ENCODE peak calls at places on chromosome 2, in four cellular contexts. U is kidney epithelial cell, Z is right atrium auricular region, D is HTR-8/SVneo. Y is an unnamed sample.

GRCh38 chr2:52536929-52537460 is 1230.6 kb upstream of the CHAC2 start:
- DNase-seq in Z (no peak), U (no peak), D (no peak), Y (no peak)

GRCh38 chr2:72985891-72986683 is 68.8 kb downstream of the EMX1 start:
- DNase-seq in U (no peak), D (no peak), Z (no peak), Y (no peak)

GRCh38 chr2:102009557-102009956 is 17.8 kb downstream of the IL1R2 start:
- DNase-seq in Z (no peak), D (no peak), U (no peak), Y (no peak)

GRCh38 chr2:112093216-112093615 is 38.1 kb downstream of the TMEM87B start:
- DNase-seq in U (no peak), Z (no peak), D (no peak), Y (no peak)

GRCh38 chr2:239558661-239559060 is 157.8 kb upstream of the HDAC4 start:
- DNase-seq in D (no peak), U (no peak), Z (no peak), Y (no peak)

GRCh38 chr2:7530001-7530400 is 612.8 kb downstream of the RNF144A start:
- DNase-seq in Z (no peak), U (no peak), D (no peak), Y (no peak)

GRCh38 chr2:164739966-164740365 is 101.7 kb downstream of the COBLL1 start:
- DNase-seq in U (no peak), D (no peak), Z (no peak), Y (peak; percentile 49)

GRCh38 chr2:237161239-237161638 is 75.5 kb downstream of the COPS8 start:
- DNase-seq in U (no peak), D (no peak), Z (peak; percentile 78), Y (no peak)

GRCh38 chr2:227450921-227451654 is 20.9 kb upstream of the AGFG1 start:
- DNase-seq in Z (no peak), D (no peak), U (no peak), Y (no peak)

GRCh38 chr2:186059096-186059495 is 320.5 kb downstream of the FSIP2 start:
- DNase-seq in D (no peak), Z (no peak), U (no peak), Y (no peak)

GRCh38 chr2:55948176-55948921 is 24.8 kb upstream of the EFEMP1 start:
- DNase-seq in D (no peak), Z (no peak), U (no peak), Y (no peak)